ENCODE peak calls at places on chromosomes 11 and 22, in six cellular contexts. D is AG04450, Q is MM.1S, J is lower lobe of right lung, P is PC-3, A is H9. G is an unnamed sample.
A peak's percentile ranks its signal among the peaks of the same experiment; 100 is the strongest.

GRCh38 chr11:120660024-120660565 is 148.5 kb downstream of the GRIK4 start:
- DNase-seq in D (no peak), A (peak; percentile 83), P (peak; percentile 55), J (no peak), Q (no peak), G (no peak)

GRCh38 chr11:116454020-116454645 is 318.7 kb downstream of the BUD13 start:
- DNase-seq in P (peak; percentile 52), J (no peak), D (no peak), Q (peak; percentile 41), A (peak; percentile 80), G (no peak)

GRCh38 chr22:20989323-20990138 is 7.4 kb downstream of the LZTR1 start:
- DNase-seq in Q (no peak), D (no peak), J (no peak), A (no peak), P (no peak), G (no peak)

GRCh38 chr22:39115976-39116621 is 19.1 kb downstream of the APOBEC3H start:
- DNase-seq in P (no peak), A (no peak), J (no peak), D (no peak), Q (no peak), G (no peak)

GRCh38 chr22:44389926-44390925 is 77.5 kb upstream of the SHISAL1 start:
- DNase-seq in Q (no peak), J (peak; percentile 20), A (no peak), D (no peak), P (no peak), G (no peak)

GRCh38 chr11:134339756-134340155 is 8.0 kb downstream of the GLB1L2 start:
- DNase-seq in P (peak; percentile 19), A (no peak), Q (no peak), D (no peak), J (no peak), G (no peak)

GRCh38 chr22:39661842-39662676 is 91.5 kb downstream of the CACNA1I start:
- DNase-seq in A (peak; percentile 98), J (no peak), Q (no peak), P (no peak), D (no peak), G (no peak)

GRCh38 chr11:46513934-46514342 is 79.9 kb downstream of the AMBRA1 start:
- DNase-seq in P (no peak), Q (no peak), A (no peak), J (no peak), D (peak; percentile 39), G (no peak)

GRCh38 chr11:2533642-2534115 is 88.9 kb downstream of the KCNQ1 start:
- DNase-seq in J (peak; percentile 84), D (peak; percentile 86), Q (peak; percentile 42), A (peak; percentile 88), P (peak; percentile 93), G (no peak)

GRCh38 chr11:113273720-113274119 is 40.7 kb upstream of the TTC12 start:
- DNase-seq in Q (no peak), P (no peak), J (no peak), D (no peak), A (no peak), G (no peak)

GRCh38 chr11:59175104-59175503 is 3.2 kb downstream of the DTX4 start:
- DNase-seq in Q (no peak), P (no peak), A (no peak), J (peak; percentile 53), D (no peak), G (no peak)

GRCh38 chr11:8768625-8769333 is 86.2 kb downstream of the RPL27A start:
- DNase-seq in Q (no peak), A (no peak), P (peak; percentile 79), D (no peak), J (no peak), G (no peak)

GRCh38 chr22:47423861-47424820 is 661.7 kb downstream of the TBC1D22A start:
- DNase-seq in J (no peak), P (no peak), A (no peak), D (no peak), Q (no peak), G (no peak)

GRCh38 chr11:134498326-134499139 is 86.5 kb upstream of the B3GAT1 start:
- DNase-seq in A (no peak), D (no peak), J (no peak), P (no peak), Q (no peak), G (peak; percentile 34)

GRCh38 chr11:124170801-124171586 is 12.2 kb upstream of the OR10D3 start:
- DNase-seq in D (no peak), P (peak; percentile 34), J (no peak), Q (no peak), A (no peak), G (no peak)

GRCh38 chr22:45818130-45819085 is 146.8 kb downstream of the ATXN10 start:
- DNase-seq in A (no peak), P (no peak), J (no peak), D (no peak), Q (no peak), G (no peak)

GRCh38 chr11:35079581-35079980 is 59.4 kb upstream of the CD44 start:
- DNase-seq in Q (no peak), D (no peak), P (no peak), A (no peak), J (no peak), G (no peak)

GRCh38 chr11:16784097-16784496 is 45.6 kb downstream of the C11orf58 start:
- DNase-seq in J (no peak), Q (no peak), D (no peak), A (no peak), P (no peak), G (no peak)

GRCh38 chr22:32378703-32379272 is 21.1 kb downstream of the RFPL3 start:
- DNase-seq in Q (no peak), D (no peak), A (peak; percentile 81), P (peak; percentile 58), J (no peak), G (no peak)

GRCh38 chr22:28711820-28712777 is 29.5 kb downstream of the CHEK2 start:
- DNase-seq in A (no peak), Q (no peak), P (peak; percentile 64), J (no peak), D (peak; percentile 89), G (no peak)

GRCh38 chr11:44266056-44266780 is 43.7 kb downstream of the ALX4 start:
- DNase-seq in D (no peak), A (no peak), Q (no peak), J (no peak), P (no peak), G (no peak)

GRCh38 chr11:5280582-5281102 is 10.9 kb upstream of the HBE1 start:
- DNase-seq in J (no peak), A (peak; percentile 69), P (peak; percentile 95), D (peak; percentile 99), Q (peak; percentile 93), G (no peak)

GRCh38 chr11:47946682-47947575 is 33.4 kb upstream of the PTPRJ start:
- DNase-seq in A (peak; percentile 48), P (peak; percentile 98), Q (no peak), D (peak; percentile 80), J (peak; percentile 85), G (no peak)

GRCh38 chr11:128039140-128040021 is 548.0 kb downstream of the ETS1 start:
- DNase-seq in A (no peak), D (no peak), Q (peak; percentile 85), P (peak; percentile 94), J (peak; percentile 82), G (no peak)

GRCh38 chr11:44600739-44601416 is 35.4 kb downstream of the CD82 start:
- DNase-seq in A (peak; percentile 53), D (no peak), J (no peak), P (no peak), Q (no peak), G (no peak)

GRCh38 chr22:50140615-50141014 is 29.9 kb upstream of the PANX2 start:
- DNase-seq in P (no peak), A (no peak), Q (no peak), J (no peak), D (no peak), G (no peak)

GRCh38 chr11:93672280-93672679 is 10.8 kb downstream of the CEP295 start:
- DNase-seq in A (no peak), P (no peak), J (no peak), D (no peak), Q (no peak), G (no peak)

GRCh38 chr11:6203327-6203726 is 2.0 kb upstream of the C11orf42 start:
- DNase-seq in J (no peak), P (no peak), A (no peak), Q (peak; percentile 87), D (no peak), G (no peak)

GRCh38 chr11:28464252-28464867 is 356.2 kb downstream of the METTL15 start:
- DNase-seq in A (no peak), P (no peak), J (no peak), D (peak; percentile 67), Q (no peak), G (no peak)

GRCh38 chr11:9754041-9754471 is 90.2 kb downstream of the SWAP70 start:
- DNase-seq in D (no peak), A (no peak), Q (no peak), J (no peak), P (no peak), G (no peak)

GRCh38 chr11:1304376-1304775 is 5.1 kb downstream of the TOLLIP start:
- DNase-seq in P (no peak), D (no peak), J (no peak), Q (no peak), A (no peak), G (no peak)

GRCh38 chr11:20597137-20597923 is 2.1 kb upstream of the SLC6A5 start:
- DNase-seq in Q (no peak), D (no peak), P (no peak), A (no peak), J (no peak), G (no peak)

GRCh38 chr11:120061036-120061760 is 76.7 kb downstream of the TRIM29 start:
- DNase-seq in Q (no peak), J (no peak), D (no peak), P (no peak), A (no peak), G (no peak)

GRCh38 chr11:62005231-62005661 is 37.8 kb upstream of the FTH1 start:
- DNase-seq in P (no peak), D (no peak), J (no peak), Q (no peak), A (no peak), G (no peak)
- H3K27ac ChIP-seq in P (no peak overlapping the region), D (peak overlapping the region; percentile 21), J (peak overlapping the region; percentile 18), Q (no peak overlapping the region), A (no peak overlapping the region), G (peak overlapping the region; percentile 70)

GRCh38 chr11:40230821-40231220 is 1228.6 kb downstream of the LRRC4C start:
- DNase-seq in A (no peak), J (no peak), Q (no peak), P (no peak), D (no peak), G (no peak)
- H3K27ac ChIP-seq in A (no peak overlapping the region), J (no peak overlapping the region), Q (no peak overlapping the region), P (no peak overlapping the region), D (no peak overlapping the region), G (no peak overlapping the region)

DNA sequence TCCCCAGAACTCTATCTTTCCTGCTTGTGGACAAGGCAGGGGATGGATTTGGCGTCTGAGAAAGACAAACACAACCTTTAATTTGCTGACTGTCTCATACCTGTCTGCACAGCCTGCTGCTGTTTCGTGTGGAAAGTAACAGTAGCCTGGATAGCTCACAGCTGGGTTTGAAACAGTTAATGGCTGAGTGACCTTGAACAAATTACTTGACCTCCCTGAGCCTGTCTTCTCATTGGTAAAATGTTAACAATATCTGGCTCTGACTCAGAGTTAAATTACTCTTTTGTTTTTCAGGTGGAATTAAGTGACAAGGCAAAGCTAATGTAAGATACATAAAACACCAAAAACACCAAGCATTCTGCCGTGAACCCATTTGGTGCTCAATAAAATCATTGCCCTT is 41.1 kb upstream of the ADA2 start:
- DNase-seq in Q (no peak), A (no peak), J (no peak), P (no peak), D (no peak), G (no peak)
- H3K27ac ChIP-seq in Q (no peak overlapping the region), A (no peak overlapping the region), J (no peak overlapping the region), P (no peak overlapping the region), D (no peak overlapping the region), G (no peak overlapping the region)

GRCh38 chr22:25134028-25134427 is 65.6 kb upstream of the CRYBB3 start:
- DNase-seq in D (no peak), Q (no peak), P (peak; percentile 61), A (no peak), J (no peak), G (no peak)
- H3K27ac ChIP-seq in D (no peak overlapping the region), Q (no peak overlapping the region), P (peak overlapping the region; percentile 53), A (no peak overlapping the region), J (peak overlapping the region; percentile 64), G (no peak overlapping the region)

G was measured in substantia nigra.